ENCODE peak calls at places on chromosomes 4 and X, in eight cellular contexts. One of them, this sample, is unnamed.
A peak's percentile ranks its signal among the peaks of the same experiment; 100 is the strongest.

GRCh38 chr4:52572936-52573485 is 86.1 kb downstream of the USP46 start:
- DNase-seq in GM19239: no peak
- DNase-seq in ACHN: no peak
- DNase-seq in amniotic stem cell: peak; percentile 54
- DNase-seq in A549: no peak
- DNase-seq in CD4-positive, CD25-positive, alpha-beta regulatory T cell: no peak
- DNase-seq in esophagus squamous epithelium: no peak
- DNase-seq in NCI-H1092 treated with DMSO at 0.1 percent for 48 hours: no peak
- DNase-seq in this sample: no peak

GRCh38 chr4:176792348-176793059 is at the start of gene VEGFC:
- DNase-seq in GM19239: peak; percentile 31
- DNase-seq in ACHN: peak; percentile 76
- DNase-seq in amniotic stem cell: peak; percentile 56
- DNase-seq in A549: no peak
- DNase-seq in CD4-positive, CD25-positive, alpha-beta regulatory T cell: no peak
- DNase-seq in esophagus squamous epithelium: no peak
- DNase-seq in NCI-H1092 treated with DMSO at 0.1 percent for 48 hours: no peak
- DNase-seq in this sample: no peak

GRCh38 chr4:3296651-3297050 is 3.8 kb downstream of the RGS12 start:
- DNase-seq in GM19239: no peak
- DNase-seq in ACHN: no peak
- DNase-seq in amniotic stem cell: no peak
- DNase-seq in A549: no peak
- DNase-seq in CD4-positive, CD25-positive, alpha-beta regulatory T cell: no peak
- DNase-seq in esophagus squamous epithelium: no peak
- DNase-seq in NCI-H1092 treated with DMSO at 0.1 percent for 48 hours: no peak
- DNase-seq in this sample: no peak

GRCh38 chrX:13091111-13091765 is 46.8 kb upstream of the FAM9C start:
- DNase-seq in GM19239: no peak
- DNase-seq in ACHN: no peak
- DNase-seq in amniotic stem cell: no peak
- DNase-seq in A549: no peak
- DNase-seq in CD4-positive, CD25-positive, alpha-beta regulatory T cell: no peak
- DNase-seq in esophagus squamous epithelium: no peak
- DNase-seq in NCI-H1092 treated with DMSO at 0.1 percent for 48 hours: no peak
- DNase-seq in this sample: no peak

GRCh38 chrX:111098874-111099273 is 2.9 kb downstream of the PAK3 start:
- DNase-seq in GM19239: peak; percentile 40
- DNase-seq in ACHN: peak; percentile 7
- DNase-seq in amniotic stem cell: no peak
- DNase-seq in A549: peak; percentile 31
- DNase-seq in CD4-positive, CD25-positive, alpha-beta regulatory T cell: peak; percentile 33
- DNase-seq in esophagus squamous epithelium: no peak
- DNase-seq in NCI-H1092 treated with DMSO at 0.1 percent for 48 hours: peak; percentile 9
- DNase-seq in this sample: peak; percentile 27

GRCh38 chr4:153713840-153714239 is 29.8 kb downstream of the TLR2 start:
- DNase-seq in GM19239: no peak
- DNase-seq in ACHN: no peak
- DNase-seq in amniotic stem cell: no peak
- DNase-seq in A549: no peak
- DNase-seq in CD4-positive, CD25-positive, alpha-beta regulatory T cell: no peak
- DNase-seq in esophagus squamous epithelium: no peak
- DNase-seq in NCI-H1092 treated with DMSO at 0.1 percent for 48 hours: no peak
- DNase-seq in this sample: no peak

GRCh38 chr4:56158483-56158882 is 209.7 kb downstream of the CEP135 start:
- DNase-seq in GM19239: no peak
- DNase-seq in ACHN: no peak
- DNase-seq in amniotic stem cell: no peak
- DNase-seq in A549: no peak
- DNase-seq in CD4-positive, CD25-positive, alpha-beta regulatory T cell: no peak
- DNase-seq in esophagus squamous epithelium: no peak
- DNase-seq in NCI-H1092 treated with DMSO at 0.1 percent for 48 hours: no peak
- DNase-seq in this sample: no peak

GRCh38 chrX:30308263-30309138 is 689 bp downstream of the NR0B1 start:
- DNase-seq in GM19239: no peak
- DNase-seq in ACHN: peak; percentile 3
- DNase-seq in amniotic stem cell: no peak
- DNase-seq in A549: peak; percentile 46
- DNase-seq in CD4-positive, CD25-positive, alpha-beta regulatory T cell: no peak
- DNase-seq in esophagus squamous epithelium: no peak
- DNase-seq in NCI-H1092 treated with DMSO at 0.1 percent for 48 hours: peak; percentile 73
- DNase-seq in this sample: no peak

GRCh38 chr4:69995526-69996016 is at the start of gene STATH:
- DNase-seq in GM19239: no peak
- DNase-seq in ACHN: no peak
- DNase-seq in amniotic stem cell: no peak
- DNase-seq in A549: no peak
- DNase-seq in CD4-positive, CD25-positive, alpha-beta regulatory T cell: no peak
- DNase-seq in esophagus squamous epithelium: no peak
- DNase-seq in NCI-H1092 treated with DMSO at 0.1 percent for 48 hours: no peak
- DNase-seq in this sample: no peak

GRCh38 chr4:111718763-111719537 is 426.3 kb upstream of the FAM241A start:
- DNase-seq in GM19239: no peak
- DNase-seq in ACHN: no peak
- DNase-seq in amniotic stem cell: no peak
- DNase-seq in A549: no peak
- DNase-seq in CD4-positive, CD25-positive, alpha-beta regulatory T cell: no peak
- DNase-seq in esophagus squamous epithelium: no peak
- DNase-seq in NCI-H1092 treated with DMSO at 0.1 percent for 48 hours: no peak
- DNase-seq in this sample: no peak

GRCh38 chrX:69136546-69137331 is 28.5 kb downstream of the PJA1 start:
- DNase-seq in GM19239: no peak
- DNase-seq in ACHN: no peak
- DNase-seq in amniotic stem cell: no peak
- DNase-seq in A549: no peak
- DNase-seq in CD4-positive, CD25-positive, alpha-beta regulatory T cell: no peak
- DNase-seq in esophagus squamous epithelium: no peak
- DNase-seq in NCI-H1092 treated with DMSO at 0.1 percent for 48 hours: no peak
- DNase-seq in this sample: no peak

GRCh38 chr4:94408549-94409374 is 43.0 kb upstream of the PDLIM5 start:
- DNase-seq in GM19239: no peak
- DNase-seq in ACHN: no peak
- DNase-seq in amniotic stem cell: no peak
- DNase-seq in A549: no peak
- DNase-seq in CD4-positive, CD25-positive, alpha-beta regulatory T cell: no peak
- DNase-seq in esophagus squamous epithelium: no peak
- DNase-seq in NCI-H1092 treated with DMSO at 0.1 percent for 48 hours: no peak
- DNase-seq in this sample: no peak

GRCh38 chr4:17068885-17069284 is 170.4 kb upstream of the LDB2 start:
- DNase-seq in GM19239: no peak
- DNase-seq in ACHN: no peak
- DNase-seq in amniotic stem cell: no peak
- DNase-seq in A549: no peak
- DNase-seq in CD4-positive, CD25-positive, alpha-beta regulatory T cell: no peak
- DNase-seq in esophagus squamous epithelium: no peak
- DNase-seq in NCI-H1092 treated with DMSO at 0.1 percent for 48 hours: no peak
- DNase-seq in this sample: no peak

GRCh38 chrX:153925739-153926593 is at the start of gene ARHGAP4:
- DNase-seq in GM19239: no peak
- DNase-seq in ACHN: no peak
- DNase-seq in amniotic stem cell: no peak
- DNase-seq in A549: no peak
- DNase-seq in CD4-positive, CD25-positive, alpha-beta regulatory T cell: peak; percentile 30
- DNase-seq in esophagus squamous epithelium: no peak
- DNase-seq in NCI-H1092 treated with DMSO at 0.1 percent for 48 hours: no peak
- DNase-seq in this sample: peak; percentile 14

GRCh38 chr4:189374176-189374575 is 566.5 kb upstream of the FRG1 start:
- DNase-seq in GM19239: no peak
- DNase-seq in ACHN: no peak
- DNase-seq in amniotic stem cell: no peak
- DNase-seq in A549: no peak
- DNase-seq in CD4-positive, CD25-positive, alpha-beta regulatory T cell: no peak
- DNase-seq in esophagus squamous epithelium: no peak
- DNase-seq in NCI-H1092 treated with DMSO at 0.1 percent for 48 hours: no peak
- DNase-seq in this sample: no peak

GRCh38 chrX:13162772-13163171 is 118.4 kb upstream of the FAM9C start:
- DNase-seq in GM19239: no peak
- DNase-seq in ACHN: no peak
- DNase-seq in amniotic stem cell: no peak
- DNase-seq in A549: no peak
- DNase-seq in CD4-positive, CD25-positive, alpha-beta regulatory T cell: no peak
- DNase-seq in esophagus squamous epithelium: no peak
- DNase-seq in NCI-H1092 treated with DMSO at 0.1 percent for 48 hours: no peak
- DNase-seq in this sample: no peak

GRCh38 chr4:54898941-54899340 is 226.5 kb downstream of the KDR start:
- DNase-seq in GM19239: no peak
- DNase-seq in ACHN: no peak
- DNase-seq in amniotic stem cell: no peak
- DNase-seq in A549: no peak
- DNase-seq in CD4-positive, CD25-positive, alpha-beta regulatory T cell: no peak
- DNase-seq in esophagus squamous epithelium: no peak
- DNase-seq in NCI-H1092 treated with DMSO at 0.1 percent for 48 hours: no peak
- DNase-seq in this sample: no peak

GRCh38 chr4:101356928-101357327 is 9.6 kb upstream of the PPP3CA start:
- DNase-seq in GM19239: no peak
- DNase-seq in ACHN: peak; percentile 85
- DNase-seq in amniotic stem cell: peak; percentile 71
- DNase-seq in A549: peak; percentile 28
- DNase-seq in CD4-positive, CD25-positive, alpha-beta regulatory T cell: no peak
- DNase-seq in esophagus squamous epithelium: no peak
- DNase-seq in NCI-H1092 treated with DMSO at 0.1 percent for 48 hours: no peak
- DNase-seq in this sample: no peak

GRCh38 chr4:72489267-72489666 is 79.8 kb downstream of the ADAMTS3 start:
- DNase-seq in GM19239: no peak
- DNase-seq in ACHN: peak; percentile 54
- DNase-seq in amniotic stem cell: no peak
- DNase-seq in A549: no peak
- DNase-seq in CD4-positive, CD25-positive, alpha-beta regulatory T cell: no peak
- DNase-seq in esophagus squamous epithelium: no peak
- DNase-seq in NCI-H1092 treated with DMSO at 0.1 percent for 48 hours: no peak
- DNase-seq in this sample: no peak

GRCh38 chr4:110854021-110854678 is 231.3 kb upstream of the PITX2 start:
- DNase-seq in GM19239: no peak
- DNase-seq in ACHN: no peak
- DNase-seq in amniotic stem cell: peak; percentile 34
- DNase-seq in A549: no peak
- DNase-seq in CD4-positive, CD25-positive, alpha-beta regulatory T cell: no peak
- DNase-seq in esophagus squamous epithelium: no peak
- DNase-seq in NCI-H1092 treated with DMSO at 0.1 percent for 48 hours: no peak
- DNase-seq in this sample: no peak

GRCh38 chrX:153549807-153550206 is 32.4 kb downstream of the ATP2B3 start:
- DNase-seq in GM19239: no peak
- DNase-seq in ACHN: no peak
- DNase-seq in amniotic stem cell: no peak
- DNase-seq in A549: no peak
- DNase-seq in CD4-positive, CD25-positive, alpha-beta regulatory T cell: no peak
- DNase-seq in esophagus squamous epithelium: no peak
- DNase-seq in NCI-H1092 treated with DMSO at 0.1 percent for 48 hours: no peak
- DNase-seq in this sample: no peak

GRCh38 chr4:8541981-8542715 is 38.0 kb upstream of the GPR78 start:
- DNase-seq in GM19239: no peak
- DNase-seq in ACHN: no peak
- DNase-seq in amniotic stem cell: no peak
- DNase-seq in A549: no peak
- DNase-seq in CD4-positive, CD25-positive, alpha-beta regulatory T cell: no peak
- DNase-seq in esophagus squamous epithelium: no peak
- DNase-seq in NCI-H1092 treated with DMSO at 0.1 percent for 48 hours: no peak
- DNase-seq in this sample: no peak

GRCh38 chr4:94131212-94131611 is 76.5 kb upstream of the SMARCAD1 start:
- DNase-seq in GM19239: no peak
- DNase-seq in ACHN: no peak
- DNase-seq in amniotic stem cell: no peak
- DNase-seq in A549: no peak
- DNase-seq in CD4-positive, CD25-positive, alpha-beta regulatory T cell: no peak
- DNase-seq in esophagus squamous epithelium: no peak
- DNase-seq in NCI-H1092 treated with DMSO at 0.1 percent for 48 hours: no peak
- DNase-seq in this sample: no peak

GRCh38 chrX:136209016-136209738 is 42.0 kb downstream of the MAP7D3 start:
- DNase-seq in GM19239: no peak
- DNase-seq in ACHN: peak; percentile 48
- DNase-seq in amniotic stem cell: no peak
- DNase-seq in A549: peak; percentile 60
- DNase-seq in CD4-positive, CD25-positive, alpha-beta regulatory T cell: no peak
- DNase-seq in esophagus squamous epithelium: no peak
- DNase-seq in NCI-H1092 treated with DMSO at 0.1 percent for 48 hours: no peak
- DNase-seq in this sample: no peak

GRCh38 chrX:96985046-96985445 is 101.3 kb downstream of the RPA4 start:
- DNase-seq in GM19239: no peak
- DNase-seq in ACHN: no peak
- DNase-seq in amniotic stem cell: no peak
- DNase-seq in A549: no peak
- DNase-seq in CD4-positive, CD25-positive, alpha-beta regulatory T cell: no peak
- DNase-seq in esophagus squamous epithelium: no peak
- DNase-seq in NCI-H1092 treated with DMSO at 0.1 percent for 48 hours: no peak
- DNase-seq in this sample: no peak

GRCh38 chrX:50697691-50698090 is 116.3 kb downstream of the SHROOM4 start:
- DNase-seq in GM19239: no peak
- DNase-seq in ACHN: peak; percentile 69
- DNase-seq in amniotic stem cell: no peak
- DNase-seq in A549: no peak
- DNase-seq in CD4-positive, CD25-positive, alpha-beta regulatory T cell: no peak
- DNase-seq in esophagus squamous epithelium: no peak
- DNase-seq in NCI-H1092 treated with DMSO at 0.1 percent for 48 hours: no peak
- DNase-seq in this sample: no peak

GRCh38 chr4:72860766-72861165 is 208.8 kb downstream of the COX18 start:
- DNase-seq in GM19239: no peak
- DNase-seq in ACHN: peak; percentile 5
- DNase-seq in amniotic stem cell: no peak
- DNase-seq in A549: no peak
- DNase-seq in CD4-positive, CD25-positive, alpha-beta regulatory T cell: no peak
- DNase-seq in esophagus squamous epithelium: no peak
- DNase-seq in NCI-H1092 treated with DMSO at 0.1 percent for 48 hours: no peak
- DNase-seq in this sample: no peak

GRCh38 chr4:26330186-26330787 is 9.5 kb downstream of the RBPJ start:
- DNase-seq in GM19239: no peak
- DNase-seq in ACHN: peak; percentile 68
- DNase-seq in amniotic stem cell: peak; percentile 14
- DNase-seq in A549: peak; percentile 28
- DNase-seq in CD4-positive, CD25-positive, alpha-beta regulatory T cell: no peak
- DNase-seq in esophagus squamous epithelium: no peak
- DNase-seq in NCI-H1092 treated with DMSO at 0.1 percent for 48 hours: peak; percentile 71
- DNase-seq in this sample: peak; percentile 40

GRCh38 chrX:120517936-120518335 is 42.8 kb downstream of the CUL4B start:
- DNase-seq in GM19239: no peak
- DNase-seq in ACHN: peak; percentile 32
- DNase-seq in amniotic stem cell: peak; percentile 4
- DNase-seq in A549: no peak
- DNase-seq in CD4-positive, CD25-positive, alpha-beta regulatory T cell: no peak
- DNase-seq in esophagus squamous epithelium: no peak
- DNase-seq in NCI-H1092 treated with DMSO at 0.1 percent for 48 hours: no peak
- DNase-seq in this sample: no peak

GRCh38 chrX:84339507-84340364 is 151.7 kb upstream of the RPS6KA6 start:
- DNase-seq in GM19239: no peak
- DNase-seq in ACHN: peak; percentile 30
- DNase-seq in amniotic stem cell: no peak
- DNase-seq in A549: peak; percentile 1
- DNase-seq in CD4-positive, CD25-positive, alpha-beta regulatory T cell: no peak
- DNase-seq in esophagus squamous epithelium: no peak
- DNase-seq in NCI-H1092 treated with DMSO at 0.1 percent for 48 hours: peak; percentile 38
- DNase-seq in this sample: no peak

GRCh38 chr4:67713531-67714247 is 12.7 kb upstream of the UBA6 start:
- DNase-seq in GM19239: no peak
- DNase-seq in ACHN: peak; percentile 20
- DNase-seq in amniotic stem cell: no peak
- DNase-seq in A549: peak; percentile 16
- DNase-seq in CD4-positive, CD25-positive, alpha-beta regulatory T cell: no peak
- DNase-seq in esophagus squamous epithelium: no peak
- DNase-seq in NCI-H1092 treated with DMSO at 0.1 percent for 48 hours: no peak
- DNase-seq in this sample: no peak

This sample was measured in NCI-H526 treated with DMSO at 0.1 percent for 48 hours.